ENCODE peak calls at places on chromosome 13, in six cellular contexts. B is AG09309, E is tibial artery, M is occipital lobe, T is hepatic stellate cell, K is GM23248. R is an unnamed sample.

GRCh38 chr13:99214232-99214631 is 13.6 kb downstream of the UBAC2 start:
- DNase-seq in B (no peak), E (no peak), M (no peak), T (no peak), K (no peak), R (no peak)

GRCh38 chr13:106348032-106348431 is 187.4 kb downstream of the EFNB2 start:
- DNase-seq in B (no peak), E (no peak), M (no peak), T (no peak), K (peak), R (no peak)

GRCh38 chr13:108276060-108276459 is 6.5 kb downstream of the TNFSF13B start:
- DNase-seq in B (no peak), E (no peak), M (no peak), T (no peak), K (no peak), R (no peak)

GRCh38 chr13:100854091-100854490 is 179.5 kb upstream of the TMTC4 start:
- DNase-seq in B (no peak), E (no peak), M (no peak), T (no peak), K (no peak), R (peak)

GRCh38 chr13:44249439-44249838 is 124.2 kb upstream of the SERP2 start:
- DNase-seq in B (peak), E (peak), M (no peak), T (no peak), K (peak), R (no peak)

GRCh38 chr13:24223341-24224231 is 63.1 kb downstream of the SPATA13 start:
- DNase-seq in B (no peak), E (no peak), M (no peak), T (no peak), K (no peak), R (no peak)

GRCh38 chr13:57724486-57725272 is 93.1 kb downstream of the PCDH17 start:
- DNase-seq in B (no peak), E (no peak), M (no peak), T (no peak), K (no peak), R (no peak)

GRCh38 chr13:36778083-36778671 is 40.8 kb upstream of the RFXAP start:
- DNase-seq in B (peak), E (no peak), M (no peak), T (peak), K (peak), R (no peak)

GRCh38 chr13:30318026-30318425 is 10.7 kb upstream of the KATNAL1 start:
- DNase-seq in B (no peak), E (no peak), M (no peak), T (no peak), K (no peak), R (no peak)

GRCh38 chr13:25732146-25732865 is 319.5 kb downstream of the SHISA2 start:
- DNase-seq in B (no peak), E (no peak), M (no peak), T (no peak), K (peak), R (no peak)

GRCh38 chr13:40401911-40402776 is 264.3 kb downstream of the FOXO1 start:
- DNase-seq in B (peak), E (peak), M (peak), T (peak), K (peak), R (no peak)

GRCh38 chr13:24684600-24684998 is 4.4 kb downstream of the ATP12A start:
- DNase-seq in B (no peak), E (no peak), M (peak), T (no peak), K (peak), R (no peak)

GRCh38 chr13:109789262-109789661 is 2.9 kb upstream of the IRS2 start:
- DNase-seq in B (no peak), E (no peak), M (no peak), T (no peak), K (no peak), R (no peak)

GRCh38 chr13:65932587-65933239 is 1297.4 kb downstream of the PCDH9 start:
- DNase-seq in B (peak), E (no peak), M (no peak), T (no peak), K (peak), R (no peak)

GRCh38 chr13:69331245-69331644 is 776.4 kb upstream of the ATXN8OS start:
- DNase-seq in B (no peak), E (no peak), M (no peak), T (no peak), K (no peak), R (no peak)

GRCh38 chr13:71797487-71797886 is 69.5 kb downstream of the DACH1 start:
- DNase-seq in B (no peak), E (no peak), M (no peak), T (no peak), K (no peak), R (no peak)

GRCh38 chr13:101942038-101942437 is 459.8 kb downstream of the FGF14 start:
- DNase-seq in B (no peak), E (no peak), M (no peak), T (no peak), K (peak), R (no peak)

GRCh38 chr13:75749407-75749806 is 113.3 kb downstream of the LMO7 start:
- DNase-seq in B (peak), E (peak), M (no peak), T (peak), K (peak), R (no peak)

GRCh38 chr13:30734434-30734833 is 909 bp upstream of the ALOX5AP start:
- DNase-seq in B (no peak), E (no peak), M (no peak), T (no peak), K (peak), R (peak)

GRCh38 chr13:52961196-52961845 is 67.3 kb upstream of the OLFM4 start:
- DNase-seq in B (no peak), E (no peak), M (no peak), T (no peak), K (no peak), R (no peak)

GRCh38 chr13:97391201-97391600 is 42.8 kb upstream of the RAP2A start:
- DNase-seq in B (no peak), E (no peak), M (no peak), T (no peak), K (no peak), R (no peak)

GRCh38 chr13:112899618-112900600 is 69.1 kb upstream of the MCF2L start:
- DNase-seq in B (no peak), E (no peak), M (no peak), T (no peak), K (no peak), R (no peak)

GRCh38 chr13:100652510-100652909 is 22.1 kb downstream of the TMTC4 start:
- DNase-seq in B (no peak), E (no peak), M (no peak), T (no peak), K (no peak), R (no peak)

GRCh38 chr13:73722120-73722519 is 412.1 kb downstream of the KLF12 start:
- DNase-seq in B (peak), E (no peak), M (no peak), T (no peak), K (peak), R (no peak)

GRCh38 chr13:44904982-44905381 is 84.3 kb downstream of the NUFIP1 start:
- DNase-seq in B (peak), E (no peak), M (no peak), T (peak), K (peak), R (no peak)

GRCh38 chr13:101258071-101258470 is 158.2 kb downstream of the NALCN start:
- DNase-seq in B (peak), E (no peak), M (no peak), T (peak), K (peak), R (no peak)

GRCh38 chr13:91745962-91746361 is 347.5 kb downstream of the GPC5 start:
- DNase-seq in B (no peak), E (no peak), M (no peak), T (no peak), K (no peak), R (no peak)

GRCh38 chr13:26320766-26321165 is 66.8 kb downstream of the CDK8 start:
- DNase-seq in B (no peak), E (no peak), M (no peak), T (no peak), K (no peak), R (no peak)